ENCODE peak calls at places on chromosomes 13 and 19, in ten cellular contexts. Z, J, B, F, Q, R, I, W, C and M are unnamed samples.

GRCh38 chr13:43865892-43866291 is 13.6 kb downstream of the CCDC122 start:
- DNase-seq in Z (peak), J (no peak), B (no peak), F (peak), Q (no peak), R (no peak), I (no peak), W (no peak), C (no peak), M (no peak)

GRCh38 chr19:6048808-6049405 is 61.4 kb downstream of the RFX2 start:
- DNase-seq in Z (peak), J (peak), B (peak), F (no peak), Q (peak), R (peak), I (peak), W (peak), C (peak), M (peak)

GRCh38 chr19:49331616-49332055 is 3.6 kb upstream of the CD37 start:
- DNase-seq in Z (peak), J (peak), B (no peak), F (no peak), Q (peak), R (no peak), I (peak), W (peak), C (peak), M (peak)

GRCh38 chr19:55146078-55146647 is 2.8 kb downstream of the TNNT1 start:
- DNase-seq in Z (no peak), J (no peak), B (peak), F (no peak), Q (no peak), R (no peak), I (no peak), W (peak), C (no peak), M (peak)

GRCh38 chr19:13138916-13139198 is 11.3 kb downstream of the STX10 start:
- DNase-seq in Z (no peak), J (no peak), B (no peak), F (no peak), Q (no peak), R (no peak), I (no peak), W (no peak), C (no peak), M (no peak)

GRCh38 chr13:86185636-86186035 is 386.4 kb upstream of the SLITRK6 start:
- DNase-seq in Z (no peak), J (no peak), B (no peak), F (no peak), Q (no peak), R (no peak), I (no peak), W (no peak), C (no peak), M (no peak)

GRCh38 chr13:37039908-37040307 is 19.6 kb downstream of the SUPT20H start:
- DNase-seq in Z (no peak), J (no peak), B (no peak), F (no peak), Q (no peak), R (no peak), I (no peak), W (no peak), C (no peak), M (peak)

GRCh38 chr19:42375415-42376176 is 14.5 kb downstream of the CNFN start:
- DNase-seq in Z (no peak), J (no peak), B (no peak), F (no peak), Q (no peak), R (no peak), I (no peak), W (no peak), C (no peak), M (no peak)

GRCh38 chr13:50375792-50376191 is 360.5 kb downstream of the KCNRG start:
- DNase-seq in Z (peak), J (no peak), B (no peak), F (no peak), Q (no peak), R (no peak), I (no peak), W (no peak), C (no peak), M (no peak)

GRCh38 chr13:99677388-99677951 is 176.2 kb downstream of the TM9SF2 start:
- DNase-seq in Z (no peak), J (no peak), B (no peak), F (no peak), Q (no peak), R (no peak), I (no peak), W (no peak), C (no peak), M (no peak)

GRCh38 chr13:30730526-30730925 is 4.8 kb upstream of the ALOX5AP start:
- DNase-seq in Z (no peak), J (no peak), B (no peak), F (no peak), Q (no peak), R (no peak), I (no peak), W (peak), C (peak), M (no peak)

GRCh38 chr13:70568571-70568970 is 460.3 kb upstream of the KLHL1 start:
- DNase-seq in Z (peak), J (no peak), B (no peak), F (no peak), Q (no peak), R (no peak), I (no peak), W (peak), C (no peak), M (peak)

GRCh38 chr13:92804346-92804745 is 422.3 kb upstream of the GPC6 start:
- DNase-seq in Z (peak), J (no peak), B (no peak), F (no peak), Q (no peak), R (no peak), I (no peak), W (no peak), C (no peak), M (no peak)

GRCh38 chr13:73189365-73189764 is 130.6 kb downstream of the KLF5 start:
- DNase-seq in Z (no peak), J (no peak), B (no peak), F (no peak), Q (no peak), R (no peak), I (no peak), W (no peak), C (no peak), M (no peak)

GRCh38 chr13:100673831-100674362 is 698 bp downstream of the TMTC4 start:
- DNase-seq in Z (peak), J (peak), B (no peak), F (no peak), Q (peak), R (no peak), I (peak), W (peak), C (peak), M (peak)

GRCh38 chr19:34712606-34713261 is 21.3 kb upstream of the ZNF181 start:
- DNase-seq in Z (peak), J (peak), B (peak), F (no peak), Q (peak), R (peak), I (peak), W (peak), C (peak), M (peak)

GRCh38 chr19:13817018-13817614 is 21.9 kb downstream of the ZSWIM4 start:
- DNase-seq in Z (no peak), J (no peak), B (peak), F (no peak), Q (no peak), R (no peak), I (no peak), W (peak), C (no peak), M (no peak)